ENCODE peak calls at places on chromosomes 12 and 14, in seven cellular contexts. U is hepatocyte, I is astrocyte of the cerebellum, T is colonic mucosa, J is kidney, Q is cardiac fibroblast, P is lung. F is an unnamed sample.

GRCh38 chr14:24664366-24664765 is 30.4 kb upstream of the GZMB start:
- DNase-seq in U (no peak), I (no peak), T (no peak), J (no peak), Q (no peak), P (no peak), F (no peak)

GRCh38 chr12:104050436-104050835 is 449 bp upstream of the GLT8D2 start:
- DNase-seq in U (no peak), I (no peak), T (no peak), J (no peak), Q (no peak), P (no peak), F (no peak)

GRCh38 chr12:47888127-47888819 is 16.5 kb downstream of the VDR start:
- DNase-seq in U (peak), I (no peak), T (peak), J (no peak), Q (no peak), P (no peak), F (no peak)

GRCh38 chr14:60648934-60649814 is at the start of gene SIX1:
- DNase-seq in U (peak), I (peak), T (peak), J (peak), Q (peak), P (peak), F (peak)

GRCh38 chr12:43283206-43283605 is 268.8 kb downstream of the ADAMTS20 start:
- DNase-seq in U (no peak), I (no peak), T (no peak), J (no peak), Q (peak), P (no peak), F (no peak)

GRCh38 chr14:30580616-30581282 is 21.8 kb downstream of the G2E3 start:
- DNase-seq in U (no peak), I (no peak), T (no peak), J (no peak), Q (no peak), P (no peak), F (peak)

GRCh38 chr12:68746572-68747180 is 700 bp downstream of the SLC35E3 start:
- DNase-seq in U (peak), I (peak), T (peak), J (peak), Q (peak), P (peak), F (peak)

GRCh38 chr14:56949828-56950227 is 139.5 kb upstream of the OTX2 start:
- DNase-seq in U (no peak), I (no peak), T (peak), J (no peak), Q (peak), P (peak), F (no peak)

GRCh38 chr12:124883263-124883876 is 19.7 kb upstream of the SCARB1 start:
- DNase-seq in U (no peak), I (no peak), T (no peak), J (no peak), Q (peak), P (no peak), F (no peak)

GRCh38 chr14:23306412-23307145 is at the start of gene BCL2L2:
- DNase-seq in U (peak), I (peak), T (peak), J (peak), Q (peak), P (peak), F (peak)

GRCh38 chr12:100484178-100484886 is 10.7 kb downstream of the NR1H4 start:
- DNase-seq in U (no peak), I (no peak), T (no peak), J (no peak), Q (no peak), P (no peak), F (peak)

GRCh38 chr12:70366581-70367267 is 634 bp downstream of the KCNMB4 start:
- DNase-seq in U (peak), I (no peak), T (peak), J (peak), Q (peak), P (no peak), F (peak)

GRCh38 chr12:124259168-124260066 is 35.5 kb upstream of the RFLNA start:
- DNase-seq in U (no peak), I (no peak), T (no peak), J (no peak), Q (peak), P (no peak), F (peak)

GRCh38 chr12:61993734-61994345 is 266.4 kb upstream of the USP15 start:
- DNase-seq in U (peak), I (no peak), T (no peak), J (no peak), Q (peak), P (no peak), F (peak)

GRCh38 chr12:122845041-122845864 is 10.0 kb downstream of the HIP1R start:
- DNase-seq in U (no peak), I (no peak), T (no peak), J (peak), Q (no peak), P (no peak), F (no peak)

GRCh38 chr12:71840226-71840847 is 778 bp downstream of the TBC1D15 start:
- DNase-seq in U (peak), I (peak), T (no peak), J (no peak), Q (peak), P (no peak), F (peak)

GRCh38 chr14:65359503-65359902 is 53.0 kb upstream of the FUT8 start:
- DNase-seq in U (no peak), I (no peak), T (no peak), J (no peak), Q (peak), P (no peak), F (no peak)

GRCh38 chr12:65188179-65188709 is 18.9 kb downstream of the LEMD3 start:
- DNase-seq in U (no peak), I (no peak), T (no peak), J (no peak), Q (no peak), P (no peak), F (peak)

GRCh38 chr12:91663331-91663998 is 480.8 kb upstream of the DCN start:
- DNase-seq in U (no peak), I (no peak), T (no peak), J (no peak), Q (no peak), P (no peak), F (no peak)

GRCh38 chr12:9870311-9870866 is 1.2 kb upstream of the CLEC2B start:
- DNase-seq in U (no peak), I (no peak), T (no peak), J (no peak), Q (peak), P (no peak), F (peak)

GRCh38 chr12:128920468-128920867 is 67.2 kb downstream of the GLT1D1 start:
- DNase-seq in U (peak), I (no peak), T (no peak), J (no peak), Q (peak), P (peak), F (peak)

GRCh38 chr12:12872139-12872933 is 19.0 kb upstream of the GPRC5A start:
- DNase-seq in U (peak), I (no peak), T (peak), J (no peak), Q (peak), P (peak), F (peak)

GRCh38 chr12:77339610-77340009 is 274.2 kb upstream of the E2F7 start:
- DNase-seq in U (no peak), I (no peak), T (no peak), J (no peak), Q (peak), P (no peak), F (no peak)

GRCh38 chr12:121524196-121524930 is 56.5 kb downstream of the KDM2B start:
- DNase-seq in U (no peak), I (no peak), T (no peak), J (no peak), Q (no peak), P (no peak), F (no peak)

GRCh38 chr12:74043343-74043742 is 494.3 kb upstream of the ATXN7L3B start:
- DNase-seq in U (peak), I (peak), T (no peak), J (no peak), Q (peak), P (no peak), F (peak)

GRCh38 chr12:11171953-11172675 is 1.1 kb downstream of the SMIM10L1 start:
- DNase-seq in U (peak), I (peak), T (no peak), J (no peak), Q (peak), P (no peak), F (peak)

GRCh38 chr12:42090899-42091298 is 53.8 kb downstream of the GXYLT1 start:
- DNase-seq in U (no peak), I (peak), T (no peak), J (no peak), Q (peak), P (no peak), F (peak)

GRCh38 chr12:68119250-68119649 is 40.3 kb downstream of the IFNG start:
- DNase-seq in U (no peak), I (no peak), T (no peak), J (no peak), Q (no peak), P (no peak), F (no peak)

GRCh38 chr14:89921346-89921745 is 33.2 kb downstream of the EFCAB11 start:
- DNase-seq in U (no peak), I (no peak), T (no peak), J (no peak), Q (peak), P (no peak), F (no peak)

GRCh38 chr14:103343905-103344797 is 10.1 kb downstream of the EIF5 start:
- DNase-seq in U (no peak), I (no peak), T (no peak), J (no peak), Q (no peak), P (no peak), F (no peak)

GRCh38 chr14:93960108-93960475 is 16.3 kb downstream of the ASB2 start:
- DNase-seq in U (peak), I (no peak), T (no peak), J (no peak), Q (no peak), P (no peak), F (no peak)
- H3K4me3 ChIP-seq in U (no peak), I (no peak), T (no peak), J (no peak), Q (no peak), P (no peak), F (no peak)

DNA sequence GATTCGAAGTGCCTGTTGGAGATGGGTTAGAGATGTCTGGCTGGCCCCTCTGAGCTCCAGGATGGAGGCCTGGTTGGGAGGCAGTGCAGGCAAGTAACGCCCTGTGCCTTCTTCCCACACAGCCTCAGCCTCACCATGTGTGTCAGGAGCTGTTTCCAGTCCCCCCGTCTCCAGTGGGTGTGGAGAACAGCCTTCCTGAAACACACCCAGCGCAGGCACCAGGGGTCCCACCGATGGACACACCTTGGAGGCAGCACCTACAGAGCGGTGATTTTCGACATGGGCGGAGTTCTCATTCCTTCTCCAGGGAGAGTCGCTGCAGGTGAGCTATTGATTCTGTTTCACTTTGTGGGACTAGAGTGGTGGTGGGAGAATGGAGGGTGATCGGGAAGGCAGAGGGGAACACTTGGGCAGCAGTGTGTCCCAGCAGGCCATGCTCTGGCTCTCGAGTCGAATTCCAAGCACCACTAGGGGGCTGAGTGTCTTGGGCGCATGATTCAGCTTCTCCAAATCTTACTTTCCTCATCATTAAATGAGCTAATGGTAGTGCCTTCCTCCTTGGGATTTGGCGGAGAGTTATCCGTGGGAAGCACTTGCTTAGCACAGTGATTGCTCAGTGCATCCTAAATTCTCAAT is 6.8 kb downstream of the ACAD10 start:
- DNase-seq in U (no peak), I (no peak), T (no peak), J (no peak), Q (peak), P (no peak), F (no peak)
- TF ChIP-seq CTCF in U (no peak), I (peak), T (no peak), J (no peak), Q (peak), P (no peak), F (peak)

GRCh38 chr12:53618340-53618739 is 7.8 kb downstream of the ATF7 start:
- DNase-seq in U (no peak), I (no peak), T (no peak), J (no peak), Q (no peak), P (no peak), F (peak)
- H3K4me3 ChIP-seq in U (no peak), I (no peak), T (peak), J (peak), Q (peak), P (no peak), F (peak)

DNA sequence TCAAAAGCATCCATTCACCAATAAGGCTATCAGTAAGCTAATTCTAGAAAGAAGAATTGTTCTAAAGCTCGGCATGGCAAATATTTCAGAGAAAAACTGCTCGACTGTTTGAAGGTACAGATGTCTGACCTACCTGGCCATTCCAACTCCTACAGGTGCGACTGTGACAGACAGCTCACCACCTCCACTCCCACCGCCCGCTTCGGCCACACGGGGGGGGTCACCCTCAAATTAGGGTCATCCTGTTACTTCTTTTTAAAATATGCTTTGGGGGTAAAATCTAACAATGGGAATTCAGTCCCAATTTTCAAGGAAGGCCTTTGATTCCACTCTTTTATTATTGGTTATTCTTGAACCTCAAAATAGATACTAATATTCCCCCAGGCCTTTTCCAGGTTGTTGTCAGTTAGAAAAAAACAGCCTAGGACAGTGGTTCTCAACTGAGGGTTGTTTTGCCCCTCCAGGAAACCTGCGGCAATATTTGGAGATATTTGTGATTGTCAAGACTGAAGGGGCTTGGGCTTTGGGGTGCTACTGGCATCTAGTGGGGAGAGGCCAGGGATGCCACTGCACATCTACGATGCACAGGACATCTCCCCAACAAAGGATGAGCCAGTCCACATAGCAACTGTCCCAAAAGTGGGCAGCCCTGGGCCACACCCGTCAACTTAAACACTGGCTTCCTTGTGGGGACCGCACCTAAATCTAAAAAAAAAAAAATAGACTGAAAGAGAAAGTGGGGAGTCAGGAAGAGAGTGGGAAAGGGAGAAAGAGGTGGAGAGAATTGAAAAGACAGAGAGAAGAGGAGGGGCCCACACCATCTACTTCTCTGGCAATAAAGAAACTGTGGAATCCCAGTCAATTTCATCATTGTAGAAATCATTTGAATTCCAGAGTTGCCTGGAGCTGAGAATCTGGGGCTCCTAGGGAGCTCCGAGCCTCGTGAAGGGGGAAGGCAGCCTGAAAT is 81.0 kb downstream of the BCL11B start:
- DNase-seq in U (no peak), I (no peak), T (no peak), J (no peak), Q (no peak), P (no peak), F (no peak)
- TF ChIP-seq CTCF in U (peak), I (peak), T (no peak), J (no peak), Q (no peak), P (no peak), F (no peak)